ENCODE peak calls at places on chromosomes 11 and 22, in seven cellular contexts. One of them, this sample, is unnamed.

GRCh38 chr11:46347637-46348311 is 511 bp downstream of the DGKZ start:
- DNase-seq in cardiac fibroblast: no peak
- DNase-seq in fibroblast of mammary gland: no peak
- DNase-seq in MM.1S: no peak
- DNase-seq in BE2C: no peak
- DNase-seq in Peyer's patch: no peak
- DNase-seq in brain microvascular endothelial cell: no peak
- DNase-seq in this sample: no peak

GRCh38 chr11:122100222-122101080 is 15.6 kb downstream of the BLID start:
- DNase-seq in MM.1S: no peak
- DNase-seq in fibroblast of mammary gland: peak
- DNase-seq in cardiac fibroblast: peak
- DNase-seq in BE2C: peak
- DNase-seq in Peyer's patch: no peak
- DNase-seq in brain microvascular endothelial cell: no peak
- DNase-seq in this sample: peak

GRCh38 chr11:6557761-6558674 is 45.4 kb downstream of the RRP8 start:
- DNase-seq in BE2C: no peak
- DNase-seq in fibroblast of mammary gland: no peak
- DNase-seq in MM.1S: no peak
- DNase-seq in brain microvascular endothelial cell: no peak
- DNase-seq in Peyer's patch: no peak
- DNase-seq in cardiac fibroblast: no peak
- DNase-seq in this sample: no peak

GRCh38 chr11:6357222-6357621 is 33.1 kb upstream of the SMPD1 start:
- DNase-seq in cardiac fibroblast: peak
- DNase-seq in MM.1S: no peak
- DNase-seq in BE2C: peak
- DNase-seq in brain microvascular endothelial cell: peak
- DNase-seq in Peyer's patch: no peak
- DNase-seq in fibroblast of mammary gland: peak
- DNase-seq in this sample: no peak

GRCh38 chr22:46803031-46803880 is 40.8 kb downstream of the TBC1D22A start:
- DNase-seq in MM.1S: peak
- DNase-seq in BE2C: peak
- DNase-seq in cardiac fibroblast: peak
- DNase-seq in brain microvascular endothelial cell: no peak
- DNase-seq in Peyer's patch: peak
- DNase-seq in fibroblast of mammary gland: peak
- DNase-seq in this sample: peak

GRCh38 chr11:77424639-77425038 is 49.3 kb downstream of the PAK1 start:
- DNase-seq in cardiac fibroblast: no peak
- DNase-seq in fibroblast of mammary gland: no peak
- DNase-seq in Peyer's patch: no peak
- DNase-seq in MM.1S: no peak
- DNase-seq in brain microvascular endothelial cell: no peak
- DNase-seq in BE2C: no peak
- DNase-seq in this sample: no peak

GRCh38 chr11:72579816-72580647 is 94.2 kb downstream of the PDE2A start:
- DNase-seq in fibroblast of mammary gland: no peak
- DNase-seq in BE2C: peak
- DNase-seq in cardiac fibroblast: no peak
- DNase-seq in MM.1S: no peak
- DNase-seq in brain microvascular endothelial cell: no peak
- DNase-seq in Peyer's patch: no peak
- DNase-seq in this sample: no peak

GRCh38 chr11:1568451-1568911 is 3.6 kb downstream of the DUSP8 start:
- DNase-seq in MM.1S: no peak
- DNase-seq in brain microvascular endothelial cell: no peak
- DNase-seq in BE2C: no peak
- DNase-seq in fibroblast of mammary gland: no peak
- DNase-seq in cardiac fibroblast: no peak
- DNase-seq in Peyer's patch: no peak
- DNase-seq in this sample: no peak

GRCh38 chr11:75262961-75263852 is 22.6 kb downstream of the TPBGL start:
- DNase-seq in Peyer's patch: no peak
- DNase-seq in BE2C: peak
- DNase-seq in cardiac fibroblast: no peak
- DNase-seq in fibroblast of mammary gland: no peak
- DNase-seq in MM.1S: no peak
- DNase-seq in brain microvascular endothelial cell: no peak
- DNase-seq in this sample: no peak

GRCh38 chr11:63023415-63023814 is 7.8 kb upstream of the SLC22A8 start:
- DNase-seq in Peyer's patch: no peak
- DNase-seq in fibroblast of mammary gland: no peak
- DNase-seq in BE2C: no peak
- DNase-seq in brain microvascular endothelial cell: no peak
- DNase-seq in cardiac fibroblast: no peak
- DNase-seq in MM.1S: no peak
- DNase-seq in this sample: no peak

GRCh38 chr11:68946416-68947090 is 34.2 kb downstream of the MRGPRD start:
- DNase-seq in cardiac fibroblast: peak
- DNase-seq in fibroblast of mammary gland: peak
- DNase-seq in brain microvascular endothelial cell: peak
- DNase-seq in Peyer's patch: no peak
- DNase-seq in BE2C: no peak
- DNase-seq in MM.1S: no peak
- DNase-seq in this sample: no peak

GRCh38 chr22:46187862-46188261 is 37.5 kb downstream of the PPARA start:
- DNase-seq in brain microvascular endothelial cell: no peak
- DNase-seq in fibroblast of mammary gland: no peak
- DNase-seq in Peyer's patch: no peak
- DNase-seq in MM.1S: peak
- DNase-seq in BE2C: no peak
- DNase-seq in cardiac fibroblast: no peak
- DNase-seq in this sample: no peak

GRCh38 chr11:128180446-128181089 is 406.8 kb downstream of the ETS1 start:
- DNase-seq in cardiac fibroblast: peak
- DNase-seq in MM.1S: no peak
- DNase-seq in fibroblast of mammary gland: peak
- DNase-seq in brain microvascular endothelial cell: peak
- DNase-seq in Peyer's patch: no peak
- DNase-seq in BE2C: no peak
- DNase-seq in this sample: no peak

GRCh38 chr22:23240639-23241389 is 60.5 kb downstream of the BCR start:
- DNase-seq in brain microvascular endothelial cell: no peak
- DNase-seq in cardiac fibroblast: peak
- DNase-seq in fibroblast of mammary gland: no peak
- DNase-seq in BE2C: no peak
- DNase-seq in MM.1S: no peak
- DNase-seq in Peyer's patch: no peak
- DNase-seq in this sample: no peak

GRCh38 chr22:49046546-49047305 is 780.9 kb downstream of the BRD1 start:
- DNase-seq in BE2C: no peak
- DNase-seq in brain microvascular endothelial cell: peak
- DNase-seq in fibroblast of mammary gland: no peak
- DNase-seq in cardiac fibroblast: no peak
- DNase-seq in Peyer's patch: no peak
- DNase-seq in MM.1S: peak
- DNase-seq in this sample: peak

GRCh38 chr11:130726234-130726559 is 190.1 kb downstream of the SNX19 start:
- DNase-seq in cardiac fibroblast: peak
- DNase-seq in brain microvascular endothelial cell: peak
- DNase-seq in Peyer's patch: no peak
- DNase-seq in fibroblast of mammary gland: peak
- DNase-seq in MM.1S: no peak
- DNase-seq in BE2C: no peak
- DNase-seq in this sample: no peak

GRCh38 chr11:88404932-88405710 is 67.6 kb upstream of the CTSC start:
- DNase-seq in brain microvascular endothelial cell: no peak
- DNase-seq in Peyer's patch: no peak
- DNase-seq in fibroblast of mammary gland: no peak
- DNase-seq in MM.1S: no peak
- DNase-seq in cardiac fibroblast: peak
- DNase-seq in BE2C: no peak
- DNase-seq in this sample: no peak

GRCh38 chr11:35013514-35014191 is 97.2 kb downstream of the PDHX start:
- DNase-seq in cardiac fibroblast: peak
- DNase-seq in BE2C: no peak
- DNase-seq in MM.1S: peak
- DNase-seq in Peyer's patch: no peak
- DNase-seq in fibroblast of mammary gland: no peak
- DNase-seq in brain microvascular endothelial cell: no peak
- DNase-seq in this sample: no peak

GRCh38 chr22:45867118-45867905 is 109.7 kb downstream of the WNT7B start:
- DNase-seq in brain microvascular endothelial cell: no peak
- DNase-seq in fibroblast of mammary gland: peak
- DNase-seq in MM.1S: no peak
- DNase-seq in Peyer's patch: no peak
- DNase-seq in cardiac fibroblast: peak
- DNase-seq in BE2C: peak
- DNase-seq in this sample: peak

GRCh38 chr22:50700387-50701075 is 27.9 kb downstream of the SHANK3 start:
- DNase-seq in cardiac fibroblast: no peak
- DNase-seq in brain microvascular endothelial cell: no peak
- DNase-seq in BE2C: peak
- DNase-seq in fibroblast of mammary gland: peak
- DNase-seq in Peyer's patch: no peak
- DNase-seq in MM.1S: no peak
- DNase-seq in this sample: no peak

DNA sequence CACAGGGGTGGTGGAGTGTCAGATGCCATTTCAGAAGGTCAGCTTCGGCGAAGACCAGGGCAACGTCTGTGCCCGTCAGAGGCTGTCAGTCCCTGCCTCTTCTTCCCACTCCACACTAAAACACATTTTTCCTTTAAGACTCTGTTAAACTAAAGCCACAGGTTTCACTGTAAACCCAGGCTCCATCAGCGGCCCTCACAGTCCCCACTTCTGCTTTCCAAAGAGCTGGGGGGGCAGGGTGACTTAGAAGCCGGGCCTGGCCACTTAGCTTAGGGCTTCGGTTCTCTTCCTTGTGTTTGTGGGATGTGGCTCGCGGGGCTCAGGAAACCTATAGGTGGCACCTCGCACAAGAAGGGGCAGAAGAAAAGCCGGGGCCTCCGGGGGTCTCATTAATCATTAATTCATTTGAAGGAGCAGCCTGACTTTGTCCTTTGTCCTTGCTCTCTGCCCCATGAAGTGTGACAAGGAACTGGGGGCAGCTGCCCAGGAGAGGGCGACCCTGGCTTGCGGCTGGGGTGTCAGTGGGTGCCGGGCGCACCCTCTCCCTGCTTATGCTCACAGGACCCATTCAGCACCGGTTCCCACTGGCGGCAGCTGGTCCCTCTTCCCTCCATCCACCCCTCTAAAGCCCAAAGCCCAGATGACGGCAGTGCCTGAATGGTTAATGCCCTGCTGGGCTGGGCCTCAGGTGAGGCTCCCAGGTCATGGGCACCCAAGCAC is 4.1 kb downstream of the SLC25A45 start:
- DNase-seq in cardiac fibroblast: no peak
- DNase-seq in MM.1S: no peak
- DNase-seq in fibroblast of mammary gland: no peak
- DNase-seq in BE2C: no peak
- DNase-seq in brain microvascular endothelial cell: no peak
- DNase-seq in Peyer's patch: peak
- DNase-seq in this sample: no peak
- TF ChIP-seq CTCF in cardiac fibroblast: no peak
- TF ChIP-seq CTCF in MM.1S: no peak
- TF ChIP-seq CTCF in fibroblast of mammary gland: no peak
- TF ChIP-seq CTCF in BE2C: no peak
- TF ChIP-seq CTCF in brain microvascular endothelial cell: peak
- TF ChIP-seq CTCF in Peyer's patch: no peak
- TF ChIP-seq CTCF in this sample: peak

GRCh38 chr11:100010393-100010792 is 676.7 kb upstream of the ARHGAP42 start:
- DNase-seq in Peyer's patch: no peak
- DNase-seq in MM.1S: no peak
- DNase-seq in BE2C: peak
- DNase-seq in brain microvascular endothelial cell: no peak
- DNase-seq in fibroblast of mammary gland: no peak
- DNase-seq in cardiac fibroblast: no peak
- DNase-seq in this sample: no peak
- TF ChIP-seq CTCF in Peyer's patch: no peak
- TF ChIP-seq CTCF in MM.1S: no peak
- TF ChIP-seq CTCF in BE2C: peak
- TF ChIP-seq CTCF in brain microvascular endothelial cell: peak
- TF ChIP-seq CTCF in fibroblast of mammary gland: no peak
- TF ChIP-seq CTCF in cardiac fibroblast: no peak
- TF ChIP-seq CTCF in this sample: peak

DNA sequence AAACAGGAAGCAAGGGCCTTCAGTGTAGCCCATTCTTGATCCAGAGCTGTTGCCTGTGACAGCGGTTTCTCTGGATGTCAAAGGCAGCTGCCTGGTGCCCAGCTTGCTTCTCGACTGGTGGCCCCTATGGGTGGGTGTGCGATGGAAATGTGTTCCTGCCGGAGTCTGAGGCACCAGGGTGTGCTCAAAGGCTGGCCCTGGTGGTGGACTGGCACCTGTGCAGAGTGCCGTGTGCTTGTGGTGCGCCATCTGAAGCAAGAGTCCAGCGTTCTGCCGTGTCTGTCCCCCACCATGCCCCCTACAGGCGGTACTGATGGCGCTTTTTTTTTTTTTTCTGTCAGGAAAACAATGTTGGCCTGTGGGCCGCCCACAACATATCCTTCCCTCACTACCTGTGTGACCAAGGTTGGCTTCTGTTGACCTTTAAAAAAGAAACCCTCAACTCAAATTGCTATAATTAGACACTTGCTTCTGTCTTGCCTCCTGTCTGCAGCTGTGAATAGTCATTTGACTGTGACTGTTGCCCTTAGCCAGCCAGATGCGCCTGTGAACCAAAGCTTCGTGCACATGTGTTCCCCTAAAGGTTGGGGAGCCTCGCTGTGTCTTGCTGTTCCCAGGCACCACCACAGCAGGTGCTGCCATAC is 4.7 kb upstream of the RANBP1 start:
- DNase-seq in MM.1S: no peak
- DNase-seq in brain microvascular endothelial cell: no peak
- DNase-seq in BE2C: peak
- DNase-seq in cardiac fibroblast: peak
- DNase-seq in Peyer's patch: peak
- DNase-seq in fibroblast of mammary gland: peak
- DNase-seq in this sample: no peak
- TF ChIP-seq CTCF in MM.1S: peak
- TF ChIP-seq CTCF in brain microvascular endothelial cell: peak
- TF ChIP-seq CTCF in BE2C: peak
- TF ChIP-seq CTCF in cardiac fibroblast: peak
- TF ChIP-seq CTCF in Peyer's patch: no peak
- TF ChIP-seq CTCF in fibroblast of mammary gland: peak
- TF ChIP-seq CTCF in this sample: peak

GRCh38 chr22:39502789-39503464 is 837 bp downstream of the MIEF1 start:
- DNase-seq in Peyer's patch: no peak
- DNase-seq in brain microvascular endothelial cell: no peak
- DNase-seq in BE2C: no peak
- DNase-seq in MM.1S: peak
- DNase-seq in fibroblast of mammary gland: peak
- DNase-seq in cardiac fibroblast: peak
- DNase-seq in this sample: no peak

GRCh38 chr22:39504071-39504470 is 2.0 kb downstream of the MIEF1 start:
- DNase-seq in BE2C: no peak
- DNase-seq in cardiac fibroblast: no peak
- DNase-seq in brain microvascular endothelial cell: no peak
- DNase-seq in MM.1S: no peak
- DNase-seq in Peyer's patch: no peak
- DNase-seq in fibroblast of mammary gland: no peak
- DNase-seq in this sample: no peak

GRCh38 chr22:39501644-39502108 is 414 bp upstream of the MIEF1 start:
- DNase-seq in MM.1S: no peak
- DNase-seq in fibroblast of mammary gland: no peak
- DNase-seq in BE2C: no peak
- DNase-seq in brain microvascular endothelial cell: no peak
- DNase-seq in Peyer's patch: no peak
- DNase-seq in cardiac fibroblast: no peak
- DNase-seq in this sample: no peak

GRCh38 chr22:39502109-39502788 is at the start of gene MIEF1:
- DNase-seq in brain microvascular endothelial cell: peak
- DNase-seq in BE2C: peak
- DNase-seq in Peyer's patch: peak
- DNase-seq in cardiac fibroblast: peak
- DNase-seq in fibroblast of mammary gland: peak
- DNase-seq in MM.1S: peak
- DNase-seq in this sample: peak

GRCh38 chr22:39503590-39503989 is 1.5 kb downstream of the MIEF1 start:
- DNase-seq in brain microvascular endothelial cell: no peak
- DNase-seq in BE2C: no peak
- DNase-seq in Peyer's patch: no peak
- DNase-seq in cardiac fibroblast: no peak
- DNase-seq in fibroblast of mammary gland: no peak
- DNase-seq in MM.1S: no peak
- DNase-seq in this sample: no peak
- TF ChIP-seq CTCF in brain microvascular endothelial cell: no peak
- TF ChIP-seq CTCF in BE2C: no peak
- TF ChIP-seq CTCF in Peyer's patch: no peak
- TF ChIP-seq CTCF in cardiac fibroblast: no peak
- TF ChIP-seq CTCF in fibroblast of mammary gland: no peak
- TF ChIP-seq CTCF in MM.1S: no peak
- TF ChIP-seq CTCF in this sample: no peak